ENCODE peak calls at places on chromosomes 7 and 10, in four cellular contexts. G is WTC11, H is H1, R is SK-N-SH. Z is an unnamed sample.
A peak's percentile ranks its signal among the peaks of the same experiment; 100 is the strongest.

GRCh38 chr7:12234334-12234733 is 23.2 kb downstream of the TMEM106B start:
- DNase-seq in H (no peak), R (no peak), G (no peak), Z (no peak)

GRCh38 chr7:149808311-149808710 is 29.9 kb upstream of the ZNF862 start:
- DNase-seq in G (no peak), H (no peak), R (no peak), Z (no peak)

GRCh38 chr7:135980665-135981180 is 3.6 kb upstream of the MTPN start:
- DNase-seq in G (no peak), H (no peak), R (no peak), Z (peak; percentile 40)

GRCh38 chr7:131027287-131027773 is 293.3 kb upstream of the KLF14 start:
- DNase-seq in H (no peak), G (peak; percentile 35), R (peak; percentile 65), Z (peak; percentile 40)

GRCh38 chr10:125916977-125917376 is 20.6 kb downstream of the FANK1 start:
- DNase-seq in G (no peak), R (no peak), H (no peak), Z (no peak)

GRCh38 chr10:22308390-22308789 is 7.8 kb upstream of the COMMD3 start:
- DNase-seq in R (no peak), H (no peak), G (no peak), Z (peak; percentile 33)

GRCh38 chr7:44292418-44292817 is 33.0 kb downstream of the CAMK2B start:
- DNase-seq in R (no peak), G (no peak), H (no peak), Z (no peak)

GRCh38 chr7:132518102-132518838 is 58.0 kb downstream of the PLXNA4 start:
- DNase-seq in G (peak; percentile 52), H (peak; percentile 76), R (peak; percentile 52), Z (peak; percentile 70)

GRCh38 chr7:19982841-19983835 is 209.7 kb upstream of the TMEM196 start:
- DNase-seq in R (no peak), G (peak; percentile 74), H (peak; percentile 65), Z (no peak)

GRCh38 chr10:99976886-99977391 is 32.8 kb downstream of the DNMBP start:
- DNase-seq in R (no peak), H (no peak), G (no peak), Z (no peak)

GRCh38 chr7:36216063-36216684 is 63.1 kb downstream of the EEPD1 start:
- DNase-seq in H (no peak), G (no peak), R (no peak), Z (no peak)

GRCh38 chr10:73940634-73941221 is 29.8 kb downstream of the PLAU start:
- DNase-seq in R (peak; percentile 91), H (peak; percentile 96), G (peak; percentile 89), Z (peak; percentile 93)

GRCh38 chr10:49037187-49037586 is 78.1 kb downstream of the VSTM4 start:
- DNase-seq in G (no peak), R (no peak), H (no peak), Z (peak; percentile 55)

GRCh38 chr7:64997927-64998391 is 7.1 kb upstream of the ZNF117 start:
- DNase-seq in G (peak; percentile 13), R (no peak), H (no peak), Z (no peak)

GRCh38 chr7:32586291-32587221 is 91.3 kb downstream of the AVL9 start:
- DNase-seq in H (no peak), R (no peak), G (no peak), Z (peak; percentile 27)

GRCh38 chr10:77041636-77042258 is 595.9 kb downstream of the KCNMA1 start:
- DNase-seq in R (peak; percentile 61), G (no peak), H (peak; percentile 35), Z (no peak)

GRCh38 chr7:23893942-23894890 is 184.2 kb downstream of the STK31 start:
- DNase-seq in R (peak; percentile 44), G (no peak), H (no peak), Z (no peak)

GRCh38 chr10:117360994-117361667 is 14.1 kb downstream of the PDZD8 start:
- DNase-seq in H (no peak), R (no peak), G (no peak), Z (no peak)

GRCh38 chr7:148717266-148717793 is 18.6 kb downstream of the CUL1 start:
- DNase-seq in G (no peak), R (no peak), H (no peak), Z (peak; percentile 36)

GRCh38 chr7:149733131-149733531 is 40.3 kb downstream of the ZNF467 start:
- DNase-seq in H (no peak), G (no peak), R (no peak), Z (no peak)

GRCh38 chr10:79491171-79491835 is 21.0 kb upstream of the EIF5AL1 start:
- DNase-seq in H (no peak), G (no peak), R (no peak), Z (peak; percentile 46)

GRCh38 chr7:29748286-29749099 is 57.8 kb upstream of the WIPF3 start:
- DNase-seq in G (no peak), R (peak; percentile 24), H (no peak), Z (no peak)

GRCh38 chr10:16967866-16968721 is 150.9 kb upstream of the RSU1 start:
- DNase-seq in G (no peak), R (no peak), H (no peak), Z (no peak)

GRCh38 chr7:107949443-107949935 is 53.5 kb downstream of the LAMB1 start:
- DNase-seq in H (no peak), G (no peak), R (no peak), Z (no peak)

GRCh38 chr7:32158751-32159360 is 88.6 kb upstream of the PDE1C start:
- DNase-seq in R (no peak), G (no peak), H (no peak), Z (no peak)

GRCh38 chr10:50540826-50541122 is 83.0 kb downstream of the SGMS1 start:
- DNase-seq in G (no peak), H (no peak), R (no peak), Z (no peak)

GRCh38 chr10:131172433-131172832 is 139.1 kb downstream of the TCERG1L start:
- DNase-seq in H (no peak), R (no peak), G (no peak), Z (no peak)

GRCh38 chr7:3998060-3998459 is 684.0 kb upstream of the FOXK1 start:
- DNase-seq in H (no peak), G (no peak), R (no peak), Z (no peak)

GRCh38 chr7:3992841-3993240 is 689.3 kb upstream of the FOXK1 start:
- DNase-seq in H (no peak), G (no peak), R (no peak), Z (no peak)

GRCh38 chr7:3991771-3992231 is 690.3 kb upstream of the FOXK1 start:
- DNase-seq in G (no peak), R (peak; percentile 71), H (no peak), Z (no peak)

GRCh38 chr7:3994764-3995163 is 687.3 kb upstream of the FOXK1 start:
- DNase-seq in H (no peak), R (no peak), G (no peak), Z (no peak)

GRCh38 chr7:3995187-3995586 is 686.9 kb upstream of the FOXK1 start:
- DNase-seq in G (peak; percentile 91), H (peak; percentile 91), R (peak; percentile 52), Z (peak; percentile 58)
- TF ChIP-seq TEAD4 in G (no peak), H (no peak), R (no peak), Z (no peak)

GRCh38 chr10:124640538-124641231 is 103.5 kb downstream of the FAM53B start:
- DNase-seq in G (no peak), R (no peak), H (no peak), Z (peak; percentile 49)

GRCh38 chr10:124639646-124640045 is 104.5 kb downstream of the FAM53B start:
- DNase-seq in R (no peak), H (no peak), G (no peak), Z (no peak)

GRCh38 chr10:124642076-124642710 is 102.0 kb downstream of the FAM53B start:
- DNase-seq in H (no peak), R (no peak), G (no peak), Z (no peak)

GRCh38 chr10:124640056-124640455 is 104.1 kb downstream of the FAM53B start:
- DNase-seq in H (no peak), R (no peak), G (no peak), Z (no peak)

GRCh38 chr10:124641282-124642075 is 102.7 kb downstream of the FAM53B start:
- DNase-seq in H (no peak), G (no peak), R (peak; percentile 65), Z (peak; percentile 41)
- TF ChIP-seq TEAD4 in H (no peak), G (no peak), R (no peak), Z (no peak)

GRCh38 chr10:43155716-43156115 is 17.5 kb downstream of the CSGALNACT2 start:
- DNase-seq in G (no peak), H (no peak), R (no peak), Z (no peak)

GRCh38 chr10:43156590-43157340 is 18.5 kb downstream of the CSGALNACT2 start:
- DNase-seq in G (no peak), H (no peak), R (no peak), Z (no peak)

GRCh38 chr10:43162604-43163003 is 24.4 kb downstream of the CSGALNACT2 start:
- DNase-seq in H (no peak), G (no peak), R (no peak), Z (no peak)

GRCh38 chr10:43160919-43161251 is 22.6 kb downstream of the CSGALNACT2 start:
- DNase-seq in G (no peak), R (no peak), H (no peak), Z (no peak)

DNA sequence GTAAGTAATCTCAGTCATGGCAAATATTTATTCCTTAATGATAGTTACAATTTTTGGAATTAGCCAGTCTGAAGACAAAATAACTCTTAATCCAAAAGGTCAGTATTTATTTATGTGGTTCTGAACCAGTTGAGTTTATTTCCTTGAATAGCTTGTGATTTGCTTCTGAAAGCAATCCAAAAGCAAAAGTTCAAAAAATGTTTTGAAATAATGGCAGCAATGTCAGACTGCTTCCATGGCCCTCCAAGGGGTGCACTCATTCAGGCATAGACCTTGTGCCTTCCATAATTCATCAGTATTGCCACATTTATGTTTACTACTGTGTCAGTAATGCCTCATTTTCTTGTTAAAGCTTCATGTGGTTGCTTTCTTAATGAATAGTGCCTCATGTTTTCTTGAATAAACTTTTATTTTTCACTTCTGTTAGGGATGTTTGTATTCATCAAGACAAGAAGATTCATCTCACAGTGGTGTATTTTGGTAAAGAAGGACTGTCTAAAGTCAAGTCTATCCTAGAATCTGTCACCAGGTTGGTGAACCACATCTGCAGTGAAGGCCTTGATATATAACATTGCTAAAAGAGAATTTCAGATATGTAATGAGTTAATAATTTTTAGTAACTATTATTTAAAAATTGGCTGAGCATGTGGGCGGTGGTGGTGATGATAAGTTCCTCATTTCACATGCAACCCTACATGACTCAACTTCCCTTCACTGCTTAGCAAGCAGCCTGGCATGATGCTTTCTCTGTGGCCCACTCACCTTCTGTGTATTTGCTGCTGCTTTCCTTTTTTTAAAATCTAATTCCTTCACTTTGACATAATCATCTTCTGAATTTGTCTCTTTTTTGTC is 22.0 kb downstream of the CSGALNACT2 start:
- DNase-seq in H (no peak), R (no peak), G (no peak), Z (no peak)
- TF ChIP-seq TEAD4 in H (no peak), R (no peak), G (no peak), Z (no peak)

DNA sequence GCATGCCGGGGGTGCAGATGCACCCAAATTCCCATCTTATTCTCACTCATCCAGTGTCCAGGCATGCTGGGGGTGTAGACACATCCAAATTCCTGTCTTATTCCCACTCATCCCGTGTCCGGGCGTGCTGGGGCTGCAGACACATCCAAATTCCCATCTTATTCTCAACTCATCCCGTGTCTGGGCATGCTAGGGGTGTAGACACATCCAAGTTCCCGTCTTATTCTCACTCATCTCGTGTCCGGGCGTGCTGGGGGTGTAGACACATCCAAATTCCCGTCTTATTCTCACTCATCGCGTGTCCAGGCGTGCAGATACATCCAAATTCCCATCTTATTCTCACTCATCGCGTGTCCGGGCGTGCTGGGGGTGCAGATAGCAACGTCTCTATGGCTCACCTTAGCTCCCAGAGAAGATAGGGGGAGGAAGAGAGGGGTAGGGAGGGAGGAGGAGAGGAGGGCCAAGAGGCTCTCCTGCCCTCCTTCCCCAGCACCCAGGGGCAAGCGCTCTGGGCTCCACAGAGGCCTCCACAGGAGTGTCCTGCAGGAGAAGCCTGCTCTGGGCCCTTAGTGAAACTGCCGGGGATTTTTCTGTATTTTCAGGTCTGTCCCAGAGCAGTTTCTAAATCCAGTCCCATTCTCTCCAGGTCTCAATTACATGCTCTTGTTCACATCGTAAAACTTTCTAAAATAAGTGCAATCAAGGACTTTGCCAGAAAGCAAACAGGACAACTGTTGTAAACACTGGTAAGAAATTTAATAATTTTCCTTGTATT is 210.8 kb downstream of the DIP2C start:
- DNase-seq in R (no peak), G (no peak), H (no peak), Z (no peak)
- TF ChIP-seq TEAD4 in R (no peak), G (no peak), H (no peak), Z (no peak)

Z was measured in K562.